ENCODE peak calls at places on chromosomes 16 and 17, in five cellular contexts. F is adrenal gland, I is retinal pigment epithelial cell, D is ovary, Q is astrocyte of the spinal cord. O is an unnamed sample.

GRCh38 chr16:79748629-79749028 is 148.1 kb upstream of the MAF start:
- DNase-seq in D (no peak), F (no peak), I (no peak), Q (no peak), O (no peak)

GRCh38 chr17:19877546-19877945 is 9.8 kb upstream of the ULK2 start:
- DNase-seq in D (no peak), F (no peak), I (no peak), Q (no peak), O (no peak)

GRCh38 chr17:60067871-60068270 is 10.8 kb downstream of the HEATR6 start:
- DNase-seq in Q (no peak), D (no peak), F (no peak), I (no peak), O (no peak)

GRCh38 chr16:52469775-52470174 is 77.2 kb downstream of the TOX3 start:
- DNase-seq in I (peak), D (no peak), F (no peak), Q (peak), O (no peak)

GRCh38 chr16:7983671-7984070 is 606.6 kb downstream of the TMEM114 start:
- DNase-seq in I (no peak), D (no peak), Q (no peak), F (no peak), O (no peak)

GRCh38 chr16:85569615-85570212 is 43.4 kb upstream of the GSE1 start:
- DNase-seq in I (no peak), Q (peak), F (no peak), D (no peak), O (no peak)

GRCh38 chr16:4686497-4687210 is 6.7 kb upstream of the NUDT16L1 start:
- DNase-seq in D (no peak), Q (no peak), F (no peak), I (no peak), O (no peak)

GRCh38 chr17:1870592-1870991 is 40.8 kb downstream of the RPA1 start:
- DNase-seq in D (no peak), I (no peak), F (no peak), Q (no peak), O (no peak)

GRCh38 chr17:17713839-17714238 is 32.6 kb downstream of the RAI1 start:
- DNase-seq in F (peak), D (no peak), I (peak), Q (no peak), O (peak)

GRCh38 chr16:14097182-14097951 is 26.2 kb downstream of the MRTFB start:
- DNase-seq in I (no peak), F (no peak), Q (no peak), D (no peak), O (no peak)

GRCh38 chr16:87550510-87550961 is 51.8 kb upstream of the JPH3 start:
- DNase-seq in F (peak), I (no peak), Q (no peak), D (peak), O (no peak)

GRCh38 chr16:66553223-66553622 is 847 bp downstream of the CKLF start:
- DNase-seq in D (no peak), Q (no peak), I (no peak), F (peak), O (peak)

GRCh38 chr16:76653390-76654026 is 376.3 kb downstream of the CNTNAP4 start:
- DNase-seq in D (no peak), I (peak), F (peak), Q (peak), O (no peak)

GRCh38 chr16:24681793-24682192 is 47.7 kb upstream of the TNRC6A start:
- DNase-seq in Q (no peak), F (no peak), I (no peak), D (no peak), O (peak)

GRCh38 chr17:37158290-37158689 is 209.5 kb downstream of the AATF start:
- DNase-seq in F (no peak), Q (no peak), D (no peak), I (no peak), O (no peak)

GRCh38 chr17:64377769-64378282 is 12.8 kb downstream of the PECAM1 start:
- DNase-seq in D (no peak), I (no peak), Q (peak), F (no peak), O (no peak)

GRCh38 chr16:22787456-22788189 is 26.3 kb upstream of the HS3ST2 start:
- DNase-seq in D (no peak), I (peak), Q (peak), F (no peak), O (peak)

GRCh38 chr17:2024572-2025219 is 438 bp downstream of the RTN4RL1 start:
- DNase-seq in I (no peak), Q (no peak), F (no peak), D (no peak), O (no peak)

GRCh38 chr17:17208013-17208412 is 1.9 kb upstream of the PLD6 start:
- DNase-seq in Q (no peak), I (no peak), D (no peak), F (no peak), O (no peak)

GRCh38 chr17:41863074-41863843 is 2.0 kb downstream of the KLHL11 start:
- DNase-seq in D (no peak), I (no peak), Q (no peak), F (no peak), O (no peak)

GRCh38 chr17:65797809-65798208 is 236.4 kb upstream of the AXIN2 start:
- DNase-seq in F (no peak), D (no peak), I (no peak), Q (no peak), O (no peak)

GRCh38 chr17:40995121-40995520 is 1.2 kb upstream of the KRTAP3-3 start:
- DNase-seq in I (no peak), D (no peak), F (no peak), Q (no peak), O (no peak)

GRCh38 chr17:2190014-2190413 is 113.6 kb downstream of the SMG6 start:
- DNase-seq in D (no peak), Q (no peak), I (no peak), F (no peak), O (no peak)

GRCh38 chr16:84032458-84033178 is 10.0 kb downstream of the SLC38A8 start:
- DNase-seq in I (no peak), F (no peak), D (no peak), Q (no peak), O (no peak)

GRCh38 chr16:46746821-46747776 is 1.0 kb downstream of the MYLK3 start:
- DNase-seq in Q (no peak), D (no peak), I (no peak), F (no peak), O (no peak)

GRCh38 chr17:74432484-74433391 is 850 bp downstream of the GPRC5C start:
- DNase-seq in F (no peak), I (no peak), D (peak), Q (no peak), O (no peak)

GRCh38 chr16:74936902-74937560 is 47.9 kb downstream of the WDR59 start:
- DNase-seq in I (no peak), Q (peak), D (no peak), F (no peak), O (peak)

GRCh38 chr16:84475643-84476240 is 28.7 kb downstream of the MEAK7 start:
- DNase-seq in I (no peak), D (no peak), Q (no peak), F (no peak), O (no peak)

GRCh38 chr16:54921229-54921824 is 9.3 kb upstream of the IRX5 start:
- DNase-seq in I (no peak), Q (no peak), D (no peak), F (no peak), O (peak)

GRCh38 chr17:82310877-82311276 is 6.5 kb downstream of the CD7 start:
- DNase-seq in Q (no peak), F (no peak), D (no peak), I (no peak), O (no peak)

GRCh38 chr17:1217030-1217429 is 37.2 kb upstream of the ABR start:
- DNase-seq in F (no peak), Q (no peak), D (no peak), I (no peak), O (no peak)

DNA sequence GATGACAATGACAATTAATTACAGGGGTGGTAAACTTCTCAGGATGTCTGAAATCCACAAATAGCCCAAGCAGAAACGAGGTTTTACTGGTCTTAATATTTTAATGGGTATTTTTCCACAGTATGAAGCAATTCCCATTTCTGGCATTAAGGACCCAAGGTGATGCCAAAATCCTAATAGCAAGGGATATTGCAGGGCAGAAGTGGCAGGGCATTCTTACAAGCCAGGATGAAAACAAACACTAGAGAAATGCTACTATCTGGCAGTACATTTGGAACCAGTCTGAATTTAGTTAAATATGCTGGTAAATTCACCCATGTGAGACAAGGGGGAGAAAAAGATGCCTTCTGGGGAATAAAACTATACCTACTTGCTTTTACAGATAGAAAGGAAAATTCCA is 45.2 kb downstream of the RND2 start:
- DNase-seq in I (no peak), Q (no peak), F (no peak), D (no peak), O (no peak)
- TF ChIP-seq CTCF in I (no peak), Q (no peak), F (no peak), D (no peak), O (no peak)

DNA sequence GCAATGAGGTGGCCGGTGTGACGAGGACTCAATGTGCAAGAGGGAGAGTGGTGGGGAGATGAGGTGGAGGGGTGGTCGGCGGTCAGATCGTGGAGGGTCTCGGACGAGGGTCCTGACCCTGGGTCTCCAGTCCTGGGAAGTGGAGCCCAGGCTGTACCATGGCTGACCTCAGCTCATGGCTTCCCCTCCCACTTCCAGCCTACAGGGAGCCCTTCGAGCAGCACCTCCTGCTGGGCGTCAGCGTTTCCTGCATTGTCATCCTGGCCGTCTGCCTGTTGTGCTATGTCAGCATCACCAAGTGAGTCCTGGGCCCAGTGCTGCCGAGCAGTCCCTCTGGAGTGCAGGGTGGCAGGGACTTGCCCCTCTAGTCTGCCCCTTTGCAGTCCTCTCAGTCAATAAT is 41.8 kb downstream of the IL4R start:
- DNase-seq in I (no peak), D (no peak), Q (no peak), F (peak), O (no peak)
- TF ChIP-seq CTCF in I (peak), D (no peak), Q (peak), F (no peak), O (no peak)

GRCh38 chr17:73003487-73003886 is 89.0 kb downstream of the SLC39A11 start:
- DNase-seq in I (no peak), F (no peak), Q (no peak), D (no peak), O (no peak)
- TF ChIP-seq CTCF in I (no peak), F (no peak), Q (no peak), D (no peak), O (no peak)

GRCh38 chr17:27552467-27552779 is 78.6 kb upstream of the LGALS9 start:
- DNase-seq in I (no peak), D (no peak), F (peak), Q (no peak), O (peak)
- TF ChIP-seq CTCF in I (peak), D (no peak), F (no peak), Q (no peak), O (no peak)